ENCODE peak calls at places on chromosome 2, in ten cellular contexts. One of them, this sample, is unnamed. For H3K4me1, the result is how much of the 10 kb centered on the place peaks cover.

GRCh38 chr2:174518397-174518796 is 31.6 kb upstream of the GPR155 start:
- DNase-seq in right cardiac atrium: no peak
- DNase-seq in endothelial cell of umbilical vein: no peak
- DNase-seq in adrenal gland: no peak
- DNase-seq in left ventricle myocardium inferior: no peak
- DNase-seq in heart right ventricle: no peak
- DNase-seq in IMR-90: no peak
- DNase-seq in ascending aorta: no peak
- DNase-seq in fibroblast of lung: no peak
- DNase-seq in stomach: no peak
- DNase-seq in this sample: no peak

GRCh38 chr2:1740714-1741584 is 3.4 kb downstream of the PXDN start:
- DNase-seq in IMR-90: no peak
- DNase-seq in endothelial cell of umbilical vein: no peak
- DNase-seq in heart right ventricle: no peak
- DNase-seq in adrenal gland: no peak
- DNase-seq in left ventricle myocardium inferior: no peak
- DNase-seq in stomach: no peak
- DNase-seq in fibroblast of lung: no peak
- DNase-seq in right cardiac atrium: peak
- DNase-seq in ascending aorta: no peak
- DNase-seq in this sample: no peak

GRCh38 chr2:30192327-30192726 is 39.0 kb upstream of the LBH start:
- DNase-seq in endothelial cell of umbilical vein: no peak
- DNase-seq in left ventricle myocardium inferior: no peak
- DNase-seq in right cardiac atrium: no peak
- DNase-seq in heart right ventricle: no peak
- DNase-seq in adrenal gland: no peak
- DNase-seq in IMR-90: no peak
- DNase-seq in stomach: peak
- DNase-seq in fibroblast of lung: no peak
- DNase-seq in ascending aorta: no peak
- DNase-seq in this sample: no peak

GRCh38 chr2:119108186-119108585 is 50.4 kb downstream of the C1QL2 start:
- DNase-seq in adrenal gland: no peak
- DNase-seq in left ventricle myocardium inferior: no peak
- DNase-seq in IMR-90: no peak
- DNase-seq in ascending aorta: no peak
- DNase-seq in endothelial cell of umbilical vein: no peak
- DNase-seq in fibroblast of lung: no peak
- DNase-seq in right cardiac atrium: no peak
- DNase-seq in heart right ventricle: no peak
- DNase-seq in stomach: no peak
- DNase-seq in this sample: no peak

GRCh38 chr2:199850250-199850717 is 708 bp downstream of the FTCDNL1 start:
- DNase-seq in heart right ventricle: no peak
- DNase-seq in left ventricle myocardium inferior: no peak
- DNase-seq in adrenal gland: no peak
- DNase-seq in stomach: no peak
- DNase-seq in IMR-90: no peak
- DNase-seq in endothelial cell of umbilical vein: no peak
- DNase-seq in right cardiac atrium: no peak
- DNase-seq in ascending aorta: no peak
- DNase-seq in fibroblast of lung: no peak
- DNase-seq in this sample: no peak

GRCh38 chr2:240593026-240593702 is 6.6 kb downstream of the CAPN10 start:
- DNase-seq in heart right ventricle: peak
- DNase-seq in fibroblast of lung: no peak
- DNase-seq in right cardiac atrium: peak
- DNase-seq in left ventricle myocardium inferior: peak
- DNase-seq in adrenal gland: peak
- DNase-seq in IMR-90: no peak
- DNase-seq in endothelial cell of umbilical vein: no peak
- DNase-seq in ascending aorta: no peak
- DNase-seq in stomach: no peak
- DNase-seq in this sample: peak

GRCh38 chr2:3001595-3002184 is 375.9 kb downstream of the EIPR1 start:
- DNase-seq in stomach: no peak
- DNase-seq in fibroblast of lung: no peak
- DNase-seq in right cardiac atrium: no peak
- DNase-seq in IMR-90: no peak
- DNase-seq in heart right ventricle: no peak
- DNase-seq in adrenal gland: peak
- DNase-seq in ascending aorta: no peak
- DNase-seq in endothelial cell of umbilical vein: no peak
- DNase-seq in left ventricle myocardium inferior: no peak
- DNase-seq in this sample: no peak

GRCh38 chr2:63580651-63581050 is 7.6 kb downstream of the WDPCP start:
- DNase-seq in stomach: no peak
- DNase-seq in ascending aorta: no peak
- DNase-seq in fibroblast of lung: no peak
- DNase-seq in left ventricle myocardium inferior: no peak
- DNase-seq in heart right ventricle: no peak
- DNase-seq in IMR-90: no peak
- DNase-seq in endothelial cell of umbilical vein: no peak
- DNase-seq in adrenal gland: no peak
- DNase-seq in right cardiac atrium: no peak
- DNase-seq in this sample: no peak

GRCh38 chr2:84532291-84532690 is 16.0 kb downstream of the DNAH6 start:
- DNase-seq in endothelial cell of umbilical vein: no peak
- DNase-seq in ascending aorta: no peak
- DNase-seq in fibroblast of lung: peak
- DNase-seq in heart right ventricle: no peak
- DNase-seq in right cardiac atrium: no peak
- DNase-seq in left ventricle myocardium inferior: no peak
- DNase-seq in stomach: no peak
- DNase-seq in IMR-90: no peak
- DNase-seq in adrenal gland: no peak
- DNase-seq in this sample: no peak

GRCh38 chr2:129458451-129458850 is 521.0 kb upstream of the RAB6C start:
- DNase-seq in right cardiac atrium: no peak
- DNase-seq in left ventricle myocardium inferior: no peak
- DNase-seq in IMR-90: no peak
- DNase-seq in heart right ventricle: no peak
- DNase-seq in stomach: no peak
- DNase-seq in adrenal gland: no peak
- DNase-seq in endothelial cell of umbilical vein: no peak
- DNase-seq in fibroblast of lung: no peak
- DNase-seq in ascending aorta: no peak
- DNase-seq in this sample: no peak

GRCh38 chr2:98242006-98242405 is 104.2 kb upstream of the CNGA3 start:
- DNase-seq in left ventricle myocardium inferior: no peak
- DNase-seq in ascending aorta: no peak
- DNase-seq in fibroblast of lung: no peak
- DNase-seq in IMR-90: no peak
- DNase-seq in heart right ventricle: no peak
- DNase-seq in adrenal gland: no peak
- DNase-seq in stomach: no peak
- DNase-seq in endothelial cell of umbilical vein: no peak
- DNase-seq in right cardiac atrium: no peak
- DNase-seq in this sample: no peak

GRCh38 chr2:134711622-134712125 is 7.1 kb downstream of the TMEM163 start:
- DNase-seq in adrenal gland: no peak
- DNase-seq in endothelial cell of umbilical vein: no peak
- DNase-seq in right cardiac atrium: no peak
- DNase-seq in fibroblast of lung: no peak
- DNase-seq in IMR-90: no peak
- DNase-seq in heart right ventricle: no peak
- DNase-seq in stomach: no peak
- DNase-seq in ascending aorta: no peak
- DNase-seq in left ventricle myocardium inferior: no peak
- DNase-seq in this sample: no peak

DNA sequence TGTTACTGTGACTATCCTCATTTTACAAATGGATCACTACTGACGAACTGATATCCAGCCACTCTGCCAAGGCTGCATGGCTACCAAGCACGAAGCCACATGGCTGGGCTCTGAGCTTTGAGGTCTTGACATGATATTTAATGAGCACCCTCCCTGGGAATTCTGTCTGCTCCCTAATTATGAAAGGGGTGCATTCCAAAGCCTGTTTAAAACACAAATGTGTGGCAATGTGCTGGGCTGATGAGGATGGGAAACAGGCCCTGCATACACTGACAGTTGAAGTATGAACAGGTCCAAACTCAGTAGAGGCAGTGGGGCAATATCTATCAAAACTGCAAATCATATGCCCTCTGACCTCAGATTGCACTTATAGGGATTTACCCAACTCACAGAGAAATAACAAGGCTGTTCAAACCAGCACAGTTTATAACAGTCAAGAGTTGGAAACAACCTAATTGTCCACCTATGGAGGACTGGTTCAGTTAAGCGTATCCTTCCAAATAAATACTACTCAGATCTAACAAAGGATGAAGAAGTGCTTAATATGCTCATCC is 20.8 kb downstream of the CDC42EP3 start:
- DNase-seq in fibroblast of lung: no peak
- DNase-seq in left ventricle myocardium inferior: no peak
- DNase-seq in endothelial cell of umbilical vein: no peak
- DNase-seq in stomach: no peak
- DNase-seq in adrenal gland: no peak
- DNase-seq in IMR-90: no peak
- DNase-seq in ascending aorta: no peak
- DNase-seq in heart right ventricle: no peak
- DNase-seq in right cardiac atrium: no peak
- DNase-seq in this sample: no peak
- H3K4me1 ChIP-seq in fibroblast of lung: under half
- H3K4me1 ChIP-seq in left ventricle myocardium inferior: half or more
- H3K4me1 ChIP-seq in endothelial cell of umbilical vein: half or more
- H3K4me1 ChIP-seq in stomach: under half
- H3K4me1 ChIP-seq in adrenal gland: under half
- H3K4me1 ChIP-seq in IMR-90: under half
- H3K4me1 ChIP-seq in ascending aorta: under half
- H3K4me1 ChIP-seq in heart right ventricle: half or more
- H3K4me1 ChIP-seq in right cardiac atrium: under half
- H3K4me1 ChIP-seq in this sample: half or more

GRCh38 chr2:57156231-57156924 is 890.2 kb upstream of the VRK2 start:
- DNase-seq in adrenal gland: no peak
- DNase-seq in fibroblast of lung: no peak
- DNase-seq in heart right ventricle: no peak
- DNase-seq in endothelial cell of umbilical vein: no peak
- DNase-seq in stomach: no peak
- DNase-seq in left ventricle myocardium inferior: no peak
- DNase-seq in IMR-90: no peak
- DNase-seq in right cardiac atrium: no peak
- DNase-seq in ascending aorta: no peak
- DNase-seq in this sample: no peak
- H3K4me3 ChIP-seq in adrenal gland: no peak
- H3K4me3 ChIP-seq in fibroblast of lung: no peak
- H3K4me3 ChIP-seq in heart right ventricle: no peak
- H3K4me3 ChIP-seq in endothelial cell of umbilical vein: no peak
- H3K4me3 ChIP-seq in stomach: no peak
- H3K4me3 ChIP-seq in left ventricle myocardium inferior: no peak
- H3K4me3 ChIP-seq in IMR-90: no peak
- H3K4me3 ChIP-seq in right cardiac atrium: no peak
- H3K4me3 ChIP-seq in ascending aorta: no peak
- H3K4me3 ChIP-seq in this sample: no peak

DNA sequence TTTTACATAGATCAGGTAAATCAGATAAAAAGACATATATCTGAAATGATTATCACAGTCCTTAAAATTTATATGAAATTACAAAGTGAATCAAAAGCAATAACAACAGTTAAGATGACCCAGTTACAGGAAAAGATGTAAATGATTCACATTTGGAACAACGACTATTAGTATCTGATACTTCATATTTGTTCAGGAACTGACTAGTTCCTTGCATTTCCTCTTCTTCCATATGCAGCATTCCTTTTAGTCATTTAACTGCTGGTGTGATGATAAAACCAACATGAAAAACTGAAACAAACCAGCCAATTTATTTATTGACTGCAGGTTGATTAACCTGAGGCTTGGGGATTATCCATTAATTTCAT is 75.2 kb downstream of the RBMS1 start:
- DNase-seq in ascending aorta: no peak
- DNase-seq in fibroblast of lung: no peak
- DNase-seq in left ventricle myocardium inferior: no peak
- DNase-seq in endothelial cell of umbilical vein: peak
- DNase-seq in heart right ventricle: no peak
- DNase-seq in IMR-90: no peak
- DNase-seq in adrenal gland: no peak
- DNase-seq in right cardiac atrium: no peak
- DNase-seq in stomach: no peak
- DNase-seq in this sample: no peak
- H3K4me1 ChIP-seq in ascending aorta: under half
- H3K4me1 ChIP-seq in fibroblast of lung: under half
- H3K4me1 ChIP-seq in left ventricle myocardium inferior: half or more
- H3K4me1 ChIP-seq in endothelial cell of umbilical vein: half or more
- H3K4me1 ChIP-seq in heart right ventricle: under half
- H3K4me1 ChIP-seq in IMR-90: under half
- H3K4me1 ChIP-seq in adrenal gland: under half
- H3K4me1 ChIP-seq in right cardiac atrium: under half
- H3K4me1 ChIP-seq in stomach: under half
- H3K4me1 ChIP-seq in this sample: under half

GRCh38 chr2:38535404-38535744 is 67.4 kb downstream of the HNRNPLL start:
- DNase-seq in right cardiac atrium: no peak
- DNase-seq in IMR-90: no peak
- DNase-seq in heart right ventricle: no peak
- DNase-seq in adrenal gland: no peak
- DNase-seq in ascending aorta: no peak
- DNase-seq in endothelial cell of umbilical vein: no peak
- DNase-seq in fibroblast of lung: no peak
- DNase-seq in stomach: no peak
- DNase-seq in left ventricle myocardium inferior: no peak
- DNase-seq in this sample: no peak

GRCh38 chr2:38534746-38535403 is 67.9 kb downstream of the HNRNPLL start:
- DNase-seq in endothelial cell of umbilical vein: no peak
- DNase-seq in fibroblast of lung: no peak
- DNase-seq in right cardiac atrium: no peak
- DNase-seq in ascending aorta: no peak
- DNase-seq in IMR-90: no peak
- DNase-seq in stomach: no peak
- DNase-seq in heart right ventricle: no peak
- DNase-seq in adrenal gland: no peak
- DNase-seq in left ventricle myocardium inferior: no peak
- DNase-seq in this sample: no peak

GRCh38 chr2:38533757-38534545 is 68.8 kb downstream of the HNRNPLL start:
- DNase-seq in endothelial cell of umbilical vein: no peak
- DNase-seq in ascending aorta: no peak
- DNase-seq in right cardiac atrium: no peak
- DNase-seq in left ventricle myocardium inferior: no peak
- DNase-seq in adrenal gland: no peak
- DNase-seq in fibroblast of lung: no peak
- DNase-seq in IMR-90: peak
- DNase-seq in stomach: no peak
- DNase-seq in heart right ventricle: no peak
- DNase-seq in this sample: no peak

GRCh38 chr2:38532366-38532765 is 70.4 kb downstream of the HNRNPLL start:
- DNase-seq in fibroblast of lung: no peak
- DNase-seq in ascending aorta: no peak
- DNase-seq in IMR-90: no peak
- DNase-seq in left ventricle myocardium inferior: no peak
- DNase-seq in right cardiac atrium: no peak
- DNase-seq in heart right ventricle: no peak
- DNase-seq in endothelial cell of umbilical vein: no peak
- DNase-seq in adrenal gland: no peak
- DNase-seq in stomach: no peak
- DNase-seq in this sample: no peak

DNA sequence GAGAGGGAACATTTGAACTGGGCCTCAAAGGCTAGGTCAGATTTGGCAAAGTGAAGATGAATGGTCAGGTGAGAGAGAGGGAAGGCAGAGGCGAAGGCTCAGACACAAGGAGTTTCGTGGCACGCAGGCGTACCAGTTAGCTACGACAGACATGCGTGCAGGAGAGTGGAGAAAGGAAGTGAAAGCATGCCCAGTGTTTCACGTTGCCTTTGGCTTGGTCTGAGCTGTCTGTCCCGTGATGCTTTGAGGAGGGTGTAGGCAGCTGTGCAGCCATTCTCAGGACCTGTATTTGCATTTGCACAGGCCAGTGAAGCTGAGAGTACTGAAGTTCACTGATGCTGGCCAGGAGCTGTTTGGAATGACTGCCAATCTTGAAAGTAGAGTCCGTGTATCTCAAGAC is 69.5 kb downstream of the HNRNPLL start:
- DNase-seq in adrenal gland: no peak
- DNase-seq in heart right ventricle: no peak
- DNase-seq in fibroblast of lung: no peak
- DNase-seq in stomach: no peak
- DNase-seq in ascending aorta: peak
- DNase-seq in IMR-90: no peak
- DNase-seq in endothelial cell of umbilical vein: no peak
- DNase-seq in left ventricle myocardium inferior: no peak
- DNase-seq in right cardiac atrium: no peak
- DNase-seq in this sample: no peak
- H3K4me3 ChIP-seq in adrenal gland: no peak
- H3K4me3 ChIP-seq in heart right ventricle: no peak
- H3K4me3 ChIP-seq in fibroblast of lung: no peak
- H3K4me3 ChIP-seq in stomach: no peak
- H3K4me3 ChIP-seq in ascending aorta: peak
- H3K4me3 ChIP-seq in IMR-90: no peak
- H3K4me3 ChIP-seq in endothelial cell of umbilical vein: no peak
- H3K4me3 ChIP-seq in left ventricle myocardium inferior: no peak
- H3K4me3 ChIP-seq in right cardiac atrium: no peak
- H3K4me3 ChIP-seq in this sample: no peak